ENCODE peak calls at places on chromosome 15, in five cellular contexts. S is mammary epithelial cell, X is cardiac fibroblast, A is transverse colon, U is upper lobe of right lung. W is an unnamed sample.

GRCh38 chr15:78422571-78423340 is 15.3 kb upstream of the IREB2 start:
- DNase-seq in S (peak), X (peak), A (peak), U (peak), W (no peak)

GRCh38 chr15:64634020-64634419 is 141.4 kb downstream of the RBPMS2 start:
- DNase-seq in S (no peak), X (no peak), A (peak), U (no peak), W (no peak)

GRCh38 chr15:60592386-60593339 is 113.7 kb upstream of the ICE2 start:
- DNase-seq in S (peak), X (peak), A (peak), U (peak), W (peak)

GRCh38 chr15:53836618-53837017 is 77.2 kb upstream of the WDR72 start:
- DNase-seq in S (no peak), X (no peak), A (no peak), U (no peak), W (no peak)

GRCh38 chr15:82643992-82644391 is 3.2 kb downstream of the CPEB1 start:
- DNase-seq in S (no peak), X (no peak), A (no peak), U (no peak), W (no peak)

GRCh38 chr15:67178569-67179210 is 75.8 kb downstream of the AAGAB start:
- DNase-seq in S (peak), X (peak), A (no peak), U (no peak), W (no peak)

GRCh38 chr15:25247418-25248030 is 191.3 kb downstream of the UBE3A start:
- DNase-seq in S (no peak), X (no peak), A (peak), U (no peak), W (peak)

GRCh38 chr15:82046668-82047492 is 1.1 kb upstream of the MEX3B start:
- DNase-seq in S (peak), X (peak), A (peak), U (peak), W (peak)

GRCh38 chr15:39828374-39828931 is 45.8 kb upstream of the FSIP1 start:
- DNase-seq in S (no peak), X (peak), A (peak), U (no peak), W (no peak)

GRCh38 chr15:71291723-71292122 is 176.5 kb downstream of the THSD4 start:
- DNase-seq in S (no peak), X (no peak), A (no peak), U (no peak), W (no peak)

GRCh38 chr15:64284037-64284436 is 71.9 kb downstream of the CSNK1G1 start:
- DNase-seq in S (peak), X (peak), A (no peak), U (no peak), W (no peak)

GRCh38 chr15:92576597-92577200 is 78.9 kb downstream of the FAM174B start:
- DNase-seq in S (no peak), X (no peak), A (no peak), U (no peak), W (peak)

GRCh38 chr15:85615930-85616329 is 178.8 kb downstream of the KLHL25 start:
- DNase-seq in S (peak), X (peak), A (no peak), U (no peak), W (no peak)

GRCh38 chr15:64134322-64134829 is 17.2 kb upstream of the SNX22 start:
- DNase-seq in S (no peak), X (peak), A (no peak), U (peak), W (no peak)

GRCh38 chr15:29651476-29652072 is 170.7 kb downstream of the TJP1 start:
- DNase-seq in S (no peak), X (no peak), A (no peak), U (no peak), W (peak)

GRCh38 chr15:29652595-29652994 is 169.7 kb downstream of the TJP1 start:
- DNase-seq in S (no peak), X (no peak), A (no peak), U (no peak), W (peak)

GRCh38 chr15:29656636-29657475 is 165.4 kb downstream of the TJP1 start:
- DNase-seq in S (no peak), X (peak), A (no peak), U (no peak), W (peak)
- TF ChIP-seq CTCF in S (no peak), X (no peak), A (no peak), U (no peak), W (peak)

GRCh38 chr15:68277605-68278344 is at the start of gene FEM1B:
- DNase-seq in S (peak), X (peak), A (peak), U (peak), W (peak)
- TF ChIP-seq CTCF in S (no peak), X (no peak), A (no peak), U (peak), W (peak)

DNA sequence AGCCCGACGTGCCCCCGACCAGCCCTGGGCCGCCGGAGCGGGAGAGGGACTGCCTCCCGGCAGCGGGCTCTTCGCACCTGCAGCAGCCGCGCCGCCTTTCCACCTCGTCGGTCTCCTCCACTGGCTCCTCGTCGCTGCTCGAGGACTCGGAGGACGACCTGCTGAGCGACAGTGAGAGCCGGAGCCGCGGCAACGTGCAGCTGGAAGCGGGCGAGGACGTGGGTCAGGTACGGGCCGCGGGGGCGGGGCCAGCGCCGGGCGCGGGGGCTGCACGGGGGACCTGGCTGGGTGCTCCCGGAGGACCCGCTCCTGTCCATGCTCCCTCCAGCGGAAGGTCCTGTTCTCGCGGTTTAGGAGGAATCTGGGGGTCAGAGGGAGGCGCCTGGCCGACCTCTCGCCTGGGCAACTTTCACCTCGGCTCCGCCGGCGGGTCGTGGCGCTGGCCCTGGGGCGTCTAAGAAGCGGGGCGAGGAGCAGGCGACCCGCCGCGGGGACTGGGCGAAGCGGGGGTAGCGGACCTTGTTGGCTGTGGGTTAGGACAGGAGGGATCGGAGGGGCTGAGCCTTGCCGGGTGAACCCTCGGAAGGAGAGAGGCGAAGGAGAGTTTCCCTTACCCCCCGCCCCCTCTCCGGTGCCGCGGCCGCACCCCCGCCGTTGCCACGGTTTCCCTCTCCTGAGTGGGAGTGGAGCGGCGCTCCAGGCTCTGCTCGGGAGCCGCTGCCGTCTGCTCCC is 682 bp downstream of the ITPKA start:
- DNase-seq in S (no peak), X (no peak), A (peak), U (peak), W (no peak)
- TF ChIP-seq CTCF in S (no peak), X (no peak), A (no peak), U (no peak), W (no peak)

GRCh38 chr15:42798802-42799201 is 61.9 kb upstream of the CDAN1 start:
- DNase-seq in S (no peak), X (no peak), A (no peak), U (no peak), W (no peak)

GRCh38 chr15:42803436-42803835 is 66.5 kb upstream of the CDAN1 start:
- DNase-seq in S (no peak), X (no peak), A (no peak), U (no peak), W (no peak)

GRCh38 chr15:42796955-42797779 is 60.2 kb upstream of the CDAN1 start:
- DNase-seq in S (no peak), X (peak), A (no peak), U (no peak), W (no peak)

GRCh38 chr15:42802168-42802567 is 65.2 kb upstream of the CDAN1 start:
- DNase-seq in S (no peak), X (no peak), A (no peak), U (no peak), W (no peak)

DNA sequence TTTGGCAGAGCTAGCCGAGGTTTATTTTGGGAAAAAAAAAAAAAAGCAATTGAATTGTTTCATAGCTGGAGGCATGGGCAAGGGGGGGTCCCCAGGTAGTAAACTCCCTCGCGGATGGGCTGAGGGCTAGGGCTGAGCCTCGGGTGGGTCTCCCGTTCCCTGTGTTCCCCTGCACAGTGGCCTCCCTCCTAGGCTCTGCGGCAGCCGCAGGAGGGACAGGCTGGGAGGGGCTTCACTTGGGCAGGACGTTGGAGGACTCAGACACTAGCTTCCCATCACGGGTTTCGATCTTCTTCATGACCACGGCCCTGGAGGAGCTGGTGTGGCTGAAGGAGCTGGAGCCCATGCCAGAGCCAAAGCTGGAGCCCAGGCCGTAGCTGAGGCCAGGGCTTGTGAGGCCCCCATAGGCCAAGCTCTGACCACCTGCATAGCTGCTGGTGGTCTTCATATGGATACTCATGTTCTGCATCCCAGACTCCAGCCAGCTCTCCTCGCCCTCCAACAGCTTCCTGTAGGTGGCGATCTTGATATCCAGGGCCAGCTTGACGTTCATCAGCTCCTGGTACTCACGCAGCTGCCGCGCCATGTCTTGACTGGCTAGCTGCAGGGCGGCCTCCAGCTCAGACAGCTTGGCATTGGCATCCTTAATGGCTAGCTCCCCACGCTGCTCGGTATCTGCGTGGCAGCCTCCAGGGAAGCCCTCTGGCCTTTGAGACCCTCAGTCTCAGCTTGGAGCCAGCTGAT is 64.0 kb upstream of the CDAN1 start:
- DNase-seq in S (no peak), X (no peak), A (no peak), U (no peak), W (no peak)
- TF ChIP-seq CTCF in S (peak), X (no peak), A (no peak), U (peak), W (no peak)